ENCODE peak calls at places on chromosomes 16 and 17, in six cellular contexts. T is uterus, A is T-helper 17 cell, F is NCI-H524, R is NCI-H187 treated with DMSO at 0.1 percent for 48 hours, X is GM10248. Z is an unnamed sample.

GRCh38 chr16:76265434-76266045 is 11.7 kb upstream of the CNTNAP4 start:
- DNase-seq in X (peak), T (no peak), F (peak), R (no peak), A (no peak), Z (peak)

GRCh38 chr17:83170571-83171260 is 91.3 kb downstream of the METRNL start:
- DNase-seq in X (no peak), F (no peak), R (no peak), T (no peak), A (no peak), Z (no peak)

GRCh38 chr17:63634163-63634562 is 11.9 kb downstream of the MAP3K3 start:
- DNase-seq in T (no peak), X (no peak), F (no peak), A (no peak), R (no peak), Z (no peak)

GRCh38 chr17:1683489-1683888 is 1.2 kb downstream of the PRPF8 start:
- DNase-seq in A (no peak), R (no peak), F (no peak), X (no peak), T (no peak), Z (no peak)

GRCh38 chr17:6098466-6099180 is 28.4 kb downstream of the WSCD1 start:
- DNase-seq in R (no peak), F (peak), X (no peak), T (peak), A (no peak), Z (no peak)

GRCh38 chr17:66549731-66550207 is 247.4 kb downstream of the PRKCA start:
- DNase-seq in F (no peak), T (no peak), A (no peak), R (no peak), X (no peak), Z (no peak)

GRCh38 chr17:57946798-57947358 is 8.3 kb downstream of the CUEDC1 start:
- DNase-seq in X (peak), A (no peak), R (no peak), T (peak), F (peak), Z (peak)

GRCh38 chr17:70336411-70336810 is 167.1 kb downstream of the KCNJ2 start:
- DNase-seq in F (peak), R (no peak), X (no peak), T (no peak), A (no peak), Z (no peak)

GRCh38 chr16:11076259-11077018 is 132.1 kb downstream of the CLEC16A start:
- DNase-seq in T (no peak), R (no peak), A (no peak), F (peak), X (peak), Z (no peak)